ENCODE peak calls at places on chromosomes 13 and 19, in four cellular contexts. C, R, M and J are unnamed samples.

GRCh38 chr13:100040196-100040595 is 48.7 kb upstream of the PCCA start:
- DNase-seq in R (no peak), C (no peak), M (no peak), J (no peak)

GRCh38 chr13:112990783-112991182 is 21.8 kb downstream of the MCF2L start:
- DNase-seq in R (no peak), M (peak; percentile 57), C (no peak), J (peak; percentile 89)

GRCh38 chr13:48942131-48942530 is 33.6 kb upstream of the FNDC3A start:
- DNase-seq in M (no peak), R (no peak), C (no peak), J (no peak)

GRCh38 chr19:40750035-40750284 is 317 bp downstream of the ACTMAP start:
- DNase-seq in C (no peak), M (no peak), R (no peak), J (no peak)

GRCh38 chr19:19540707-19541515 is 2.8 kb downstream of the CILP2 start:
- DNase-seq in C (no peak), R (peak; percentile 52), M (peak; percentile 61), J (peak; percentile 62)

GRCh38 chr19:18781047-18781600 is 10.0 kb downstream of the COMP start:
- DNase-seq in M (no peak), C (no peak), R (no peak), J (no peak)

GRCh38 chr13:100089633-100090032 is 740 bp downstream of the PCCA start:
- DNase-seq in M (no peak), R (no peak), C (no peak), J (no peak)

GRCh38 chr19:4851551-4852290 is 15.7 kb downstream of the PLIN3 start:
- DNase-seq in M (peak; percentile 82), C (no peak), R (peak; percentile 66), J (peak; percentile 83)

GRCh38 chr13:102677122-102677521 is 17.7 kb downstream of the METTL21C start:
- DNase-seq in M (no peak), R (no peak), C (no peak), J (no peak)

GRCh38 chr19:55647732-55648656 is at the start of gene CCDC106:
- DNase-seq in C (no peak), R (peak; percentile 32), M (peak; percentile 83), J (peak; percentile 79)

GRCh38 chr19:1922803-1923202 is 17.6 kb downstream of the ADAT3 start:
- DNase-seq in C (no peak), M (no peak), R (no peak), J (no peak)

GRCh38 chr13:40503966-40504591 is 162.4 kb downstream of the FOXO1 start:
- DNase-seq in R (no peak), M (no peak), C (no peak), J (no peak)

GRCh38 chr19:45558399-45558878 is 26.2 kb downstream of the OPA3 start:
- DNase-seq in C (no peak), M (peak; percentile 78), R (peak; percentile 32), J (peak; percentile 63)

GRCh38 chr13:98751397-98752110 is 918 bp downstream of the SLC15A1 start:
- DNase-seq in C (no peak), M (no peak), R (no peak), J (no peak)

GRCh38 chr13:42574435-42575311 is 721 bp downstream of the TNFSF11 start:
- DNase-seq in M (no peak), C (no peak), R (peak; percentile 26), J (peak; percentile 49)

GRCh38 chr13:114002009-114002544 is 28.2 kb upstream of the C13orf46 start:
- DNase-seq in C (no peak), R (no peak), M (no peak), J (peak; percentile 47)

GRCh38 chr19:23346696-23347095 is 48.6 kb downstream of the ZNF91 start:
- DNase-seq in R (no peak), C (no peak), M (no peak), J (no peak)

GRCh38 chr13:72221276-72221962 is 354.4 kb upstream of the DACH1 start:
- DNase-seq in M (peak; percentile 27), R (no peak), C (no peak), J (peak; percentile 54)

GRCh38 chr19:14978377-14978776 is 1.3 kb downstream of the SLC1A6 start:
- DNase-seq in R (no peak), M (no peak), C (no peak), J (no peak)

GRCh38 chr19:42246869-42247630 is 4.6 kb upstream of the GSK3A start:
- DNase-seq in M (no peak), R (no peak), C (no peak), J (no peak)

GRCh38 chr19:48290341-48290922 is 20.6 kb downstream of the ZNF114 start:
- DNase-seq in M (no peak), R (no peak), C (no peak), J (no peak)

GRCh38 chr19:42246143-42246868 is 3.9 kb upstream of the GSK3A start:
- DNase-seq in M (peak; percentile 69), C (no peak), R (no peak), J (no peak)

GRCh38 chr19:13796301-13797057 is 1.2 kb downstream of the ZSWIM4 start:
- DNase-seq in R (no peak), M (peak; percentile 30), C (peak; percentile 59), J (peak; percentile 55)

GRCh38 chr13:99205621-99206220 is 5.1 kb downstream of the UBAC2 start:
- DNase-seq in R (no peak), C (no peak), M (no peak), J (no peak)

GRCh38 chr13:55583953-55584593 is 1556.6 kb upstream of the PRR20A start:
- DNase-seq in R (no peak), C (no peak), M (no peak), J (no peak)

GRCh38 chr13:96771501-96772367 is 222.5 kb downstream of the OXGR1 start:
- DNase-seq in R (no peak), C (no peak), M (no peak), J (no peak)

GRCh38 chr19:40908981-40909380 is 26.9 kb upstream of the CYP2A7 start:
- DNase-seq in M (no peak), C (no peak), R (peak; percentile 35), J (peak; percentile 59)

GRCh38 chr19:574658-575526 is 2.5 kb downstream of the BSG start:
- DNase-seq in M (no peak), R (no peak), C (no peak), J (peak; percentile 56)

GRCh38 chr13:55298201-55298600 is 1842.5 kb upstream of the PRR20A start:
- DNase-seq in R (no peak), C (no peak), M (no peak), J (no peak)

DNA sequence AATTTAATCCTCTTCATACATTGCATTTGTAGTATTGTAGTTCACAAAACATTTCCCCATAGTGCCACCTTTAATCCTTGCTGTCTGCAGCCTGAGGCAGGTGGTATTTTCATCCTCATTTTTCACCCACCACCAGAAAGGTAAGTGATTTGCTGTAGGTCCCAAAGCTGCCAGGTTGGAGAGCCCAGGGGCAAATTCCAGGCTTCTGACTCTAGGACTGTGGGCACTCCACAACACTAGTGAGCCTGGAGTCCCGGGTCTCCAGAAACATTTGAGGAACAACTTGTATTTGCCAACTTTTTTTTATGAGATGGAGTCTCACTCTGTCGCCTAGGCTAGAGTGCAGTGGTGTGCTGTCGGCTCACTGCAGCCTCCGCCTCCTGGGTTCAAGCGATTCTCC is 6.2 kb downstream of the ILF3 start:
- DNase-seq in C (no peak), M (no peak), R (no peak), J (no peak)
- H3K36me3 ChIP-seq in C (no peaks in the 10 kb centered on the region), M (peaks cover 88% of the 10 kb centered on the region), R (peaks cover 6% of the 10 kb centered on the region), J (no peaks in the 10 kb centered on the region)

GRCh38 chr19:7864719-7865074 is 9.5 kb downstream of the PRR36 start:
- DNase-seq in C (no peak), M (no peak), R (no peak), J (no peak)

GRCh38 chr19:7863971-7864718 is 10.0 kb downstream of the PRR36 start:
- DNase-seq in R (no peak), M (no peak), C (no peak), J (peak; percentile 48)

GRCh38 chr19:7866399-7867091 is 7.6 kb downstream of the PRR36 start:
- DNase-seq in R (no peak), C (no peak), M (no peak), J (no peak)

GRCh38 chr19:7867092-7867844 is 6.9 kb downstream of the PRR36 start:
- DNase-seq in C (no peak), R (no peak), M (no peak), J (no peak)

GRCh38 chr19:7865262-7865911 is 8.8 kb downstream of the PRR36 start:
- DNase-seq in R (no peak), C (no peak), M (no peak), J (no peak)
- TF ChIP-seq CTCF in R (no peak), C (no peak), M (no peak), J (no peak)

DNA sequence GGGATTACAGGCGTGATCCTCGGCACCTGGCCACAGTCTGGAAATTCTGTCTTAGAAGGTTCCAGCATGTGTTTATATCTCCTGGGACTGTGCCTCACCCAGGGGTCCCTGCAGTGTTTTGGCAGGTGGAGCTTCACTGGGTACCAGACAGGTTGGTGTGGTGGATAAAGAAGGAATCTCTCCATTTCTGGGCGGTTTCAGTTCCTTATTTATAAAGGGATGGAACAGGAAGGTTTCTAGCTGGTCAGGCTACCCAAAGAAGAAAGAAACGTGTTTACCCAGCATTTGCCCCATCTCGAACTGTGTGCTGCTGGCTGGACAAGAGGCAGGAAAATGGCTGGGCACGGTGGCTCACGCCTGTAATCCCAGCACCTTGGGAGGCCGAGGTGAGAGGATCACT is 9.8 kb downstream of the PNPLA6 start:
- DNase-seq in R (no peak), M (no peak), C (no peak), J (no peak)
- H3K36me3 ChIP-seq in R (peaks cover 21% of the 10 kb centered on the region), M (no peaks in the 10 kb centered on the region), C (peaks cover 59% of the 10 kb centered on the region), J (no peaks in the 10 kb centered on the region)

GRCh38 chr13:67410645-67411044 is 180.5 kb upstream of the PCDH9 start:
- DNase-seq in C (no peak), M (peak; percentile 13), R (no peak), J (no peak)
- TF ChIP-seq CTCF in C (no peak), M (no peak), R (no peak), J (no peak)

DNA sequence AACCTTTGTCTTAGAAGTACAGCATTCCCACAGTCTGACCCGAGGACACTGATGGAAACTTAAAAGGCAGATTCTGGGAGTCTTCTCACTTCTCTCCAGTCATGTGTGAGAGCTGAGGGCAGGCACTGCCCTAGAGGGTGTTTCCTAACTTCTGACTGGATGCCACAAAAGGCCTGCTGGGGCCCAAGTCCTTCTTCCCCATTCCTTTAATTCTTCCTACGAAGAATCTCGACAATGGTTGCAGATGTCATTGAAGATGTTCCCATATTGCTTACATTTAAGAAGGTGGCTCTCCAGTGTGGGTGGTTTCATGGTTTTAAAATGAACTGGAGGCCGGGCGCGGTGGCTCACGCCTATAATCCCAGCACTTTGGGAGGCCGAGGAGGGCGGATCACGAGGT is 27.4 kb upstream of the ZNF564 start:
- DNase-seq in M (no peak), R (no peak), C (no peak), J (no peak)
- H3K36me3 ChIP-seq in M (peaks cover 50% of the 10 kb centered on the region), R (peaks cover 28% of the 10 kb centered on the region), C (peaks cover 62% of the 10 kb centered on the region), J (peaks cover 22% of the 10 kb centered on the region)

GRCh38 chr13:106479849-106480400 is 55.5 kb downstream of the EFNB2 start:
- DNase-seq in M (no peak), R (no peak), C (no peak), J (no peak)
- TF ChIP-seq CTCF in M (no peak), R (no peak), C (no peak), J (no peak)